ENCODE peak calls at places on chromosomes 16 and 17, in eight cellular contexts. Q is MM.1S, T is neural progenitor cell, P is OCI-LY7, R is SK-N-SH, U is HCT116, J is GM23338, G is PC-3. V is an unnamed sample.

GRCh38 chr17:43632231-43632630 is 29.5 kb downstream of the MEOX1 start:
- DNase-seq in G (no peak), J (no peak), T (no peak), R (no peak), P (no peak), Q (no peak), U (no peak), V (no peak)

GRCh38 chr16:6165330-6165984 is 1067.9 kb upstream of the EEF2KMT start:
- DNase-seq in P (no peak), J (peak), T (peak), R (peak), G (peak), Q (peak), U (no peak), V (no peak)

GRCh38 chr17:35801583-35802224 is 6.3 kb upstream of the MMP28 start:
- DNase-seq in T (no peak), Q (no peak), G (no peak), U (no peak), J (no peak), P (peak), R (peak), V (peak)

GRCh38 chr16:86961133-86961720 is 356.0 kb downstream of the C16orf95 start:
- DNase-seq in R (no peak), U (no peak), Q (no peak), T (no peak), P (no peak), G (no peak), J (no peak), V (no peak)

GRCh38 chr17:36463916-36464764 is 22.3 kb upstream of the ZNHIT3 start:
- DNase-seq in P (no peak), G (peak), T (peak), Q (peak), U (peak), R (no peak), J (peak), V (peak)

GRCh38 chr16:71637398-71637797 is 11.4 kb downstream of the MARVELD3 start:
- DNase-seq in G (no peak), R (no peak), J (peak), T (peak), Q (no peak), U (no peak), P (no peak), V (no peak)

GRCh38 chr16:79217375-79218011 is 383.0 kb downstream of the MAF start:
- DNase-seq in T (no peak), J (no peak), P (no peak), G (no peak), U (no peak), Q (peak), R (no peak), V (no peak)

GRCh38 chr17:42675984-42676423 is 790 bp downstream of the PLEKHH3 start:
- DNase-seq in P (peak), T (no peak), R (peak), U (no peak), J (peak), Q (peak), G (peak), V (peak)

GRCh38 chr17:63250830-63251229 is 195.3 kb downstream of the CYB561 start:
- DNase-seq in U (no peak), J (no peak), R (no peak), Q (no peak), P (no peak), G (no peak), T (no peak), V (no peak)

GRCh38 chr17:80605326-80606066 is 60.9 kb downstream of the RPTOR start:
- DNase-seq in Q (no peak), T (no peak), R (no peak), U (no peak), J (no peak), G (peak), P (peak), V (peak)

GRCh38 chr17:61422116-61422799 is 22.6 kb downstream of the TBX2 start:
- DNase-seq in Q (no peak), P (no peak), G (no peak), T (no peak), R (no peak), J (no peak), U (no peak), V (no peak)

GRCh38 chr16:27404163-27404823 is 2.3 kb downstream of the IL21R start:
- DNase-seq in Q (no peak), U (no peak), G (no peak), R (no peak), J (no peak), P (peak), T (no peak), V (no peak)

GRCh38 chr17:245020-245419 is 63.6 kb upstream of the DOC2B start:
- DNase-seq in J (no peak), G (no peak), T (no peak), U (no peak), P (no peak), R (no peak), Q (no peak), V (no peak)

GRCh38 chr17:16911141-16911937 is 60.6 kb downstream of the TNFRSF13B start:
- DNase-seq in P (peak), U (no peak), R (no peak), J (no peak), T (no peak), G (no peak), Q (no peak), V (no peak)

GRCh38 chr17:16301963-16302855 is 51.1 kb downstream of the CENPV start:
- DNase-seq in G (peak), T (no peak), P (no peak), Q (no peak), U (no peak), R (no peak), J (no peak), V (no peak)

GRCh38 chr16:24847358-24847664 is 1.5 kb downstream of the SLC5A11 start:
- DNase-seq in P (no peak), U (no peak), J (no peak), G (no peak), R (no peak), Q (no peak), T (no peak), V (no peak)

GRCh38 chr17:19728114-19728495 is 11.7 kb upstream of the SLC47A2 start:
- DNase-seq in Q (no peak), R (peak), U (no peak), T (no peak), G (peak), J (no peak), P (no peak), V (peak)

GRCh38 chr17:79802736-79803420 is 6.0 kb upstream of the CBX8 start:
- DNase-seq in P (no peak), J (peak), T (peak), R (no peak), G (no peak), Q (no peak), U (no peak), V (no peak)

GRCh38 chr17:69042308-69042707 is 18.4 kb downstream of the ABCA9 start:
- DNase-seq in R (no peak), P (no peak), U (no peak), Q (no peak), G (peak), T (no peak), J (no peak), V (peak)

GRCh38 chr17:75131278-75132017 is at the start of gene NT5C:
- DNase-seq in Q (peak), U (no peak), P (peak), R (peak), J (peak), T (peak), G (peak), V (peak)

GRCh38 chr16:73304008-73304814 is 256.3 kb upstream of the ZFHX3 start:
- DNase-seq in R (peak), Q (no peak), T (no peak), P (no peak), J (no peak), U (no peak), G (no peak), V (peak)

GRCh38 chr16:56343661-56344517 is 81.5 kb downstream of the AMFR start:
- DNase-seq in U (no peak), R (no peak), P (no peak), T (no peak), J (no peak), G (peak), Q (no peak), V (no peak)

GRCh38 chr17:50222922-50223321 is 21.5 kb upstream of the COL1A1 start:
- DNase-seq in Q (no peak), U (no peak), T (no peak), R (no peak), P (no peak), J (no peak), G (no peak), V (no peak)

GRCh38 chr16:89295071-89295900 is 77.8 kb downstream of the ZNF778 start:
- DNase-seq in U (no peak), G (no peak), R (no peak), P (no peak), T (no peak), Q (no peak), J (no peak), V (no peak)

DNA sequence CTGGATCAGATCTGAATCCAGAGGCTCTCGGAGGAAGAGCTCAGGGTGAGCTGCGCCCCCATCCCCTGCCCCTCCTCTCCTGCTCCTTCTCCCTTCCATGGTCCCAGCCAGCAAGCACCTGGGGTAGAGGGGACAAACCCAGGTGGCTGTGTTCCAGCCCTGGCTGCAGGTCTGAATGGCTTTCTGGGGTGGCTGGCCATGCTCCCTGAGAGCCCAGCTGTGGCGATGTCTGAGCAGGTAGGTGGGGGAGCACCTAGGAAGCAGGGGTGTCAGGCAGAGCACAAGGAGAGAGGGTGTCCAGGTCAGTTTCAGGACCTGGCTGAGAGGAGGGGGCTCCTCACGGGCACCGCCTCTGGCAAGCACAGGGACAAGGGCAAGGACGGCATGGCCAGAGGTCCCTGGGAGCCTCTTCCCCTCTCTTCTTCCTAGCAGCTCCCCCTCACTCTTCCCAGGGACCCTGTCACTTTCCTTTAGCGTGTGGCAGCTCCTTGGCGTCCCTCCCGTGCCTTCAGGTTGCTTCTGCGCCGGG is 310.0 kb downstream of the SEC14L1 start:
- DNase-seq in G (no peak), Q (no peak), J (no peak), U (no peak), R (no peak), T (no peak), P (no peak), V (no peak)
- H2AFZ ChIP-seq in G (no peak), Q (no peak), J (no peak), U (no peak), R (no peak), T (no peak), P (no peak), V (no peak)

GRCh38 chr16:11706180-11706742 is 36.4 kb downstream of the TXNDC11 start:
- DNase-seq in T (no peak), P (peak), G (no peak), R (no peak), U (no peak), J (no peak), Q (peak), V (no peak)
- TF ChIP-seq CTCF in T (no peak), P (no peak), G (no peak), R (no peak), U (no peak), J (no peak), Q (no peak), V (no peak)

GRCh38 chr16:49492896-49493620 is 119.5 kb downstream of the C16orf78 start:
- DNase-seq in G (no peak), J (peak), T (no peak), U (no peak), P (no peak), Q (no peak), R (peak), V (no peak)

GRCh38 chr16:49491736-49492089 is 118.1 kb downstream of the C16orf78 start:
- DNase-seq in G (peak), R (no peak), Q (peak), J (peak), U (peak), P (no peak), T (peak), V (no peak)

GRCh38 chr16:49493836-49494235 is 120.2 kb downstream of the C16orf78 start:
- DNase-seq in U (no peak), G (no peak), R (no peak), Q (no peak), T (no peak), J (no peak), P (no peak), V (no peak)

GRCh38 chr16:49491111-49491670 is 117.6 kb downstream of the C16orf78 start:
- DNase-seq in R (no peak), Q (no peak), U (no peak), T (peak), P (no peak), G (no peak), J (peak), V (no peak)

DNA sequence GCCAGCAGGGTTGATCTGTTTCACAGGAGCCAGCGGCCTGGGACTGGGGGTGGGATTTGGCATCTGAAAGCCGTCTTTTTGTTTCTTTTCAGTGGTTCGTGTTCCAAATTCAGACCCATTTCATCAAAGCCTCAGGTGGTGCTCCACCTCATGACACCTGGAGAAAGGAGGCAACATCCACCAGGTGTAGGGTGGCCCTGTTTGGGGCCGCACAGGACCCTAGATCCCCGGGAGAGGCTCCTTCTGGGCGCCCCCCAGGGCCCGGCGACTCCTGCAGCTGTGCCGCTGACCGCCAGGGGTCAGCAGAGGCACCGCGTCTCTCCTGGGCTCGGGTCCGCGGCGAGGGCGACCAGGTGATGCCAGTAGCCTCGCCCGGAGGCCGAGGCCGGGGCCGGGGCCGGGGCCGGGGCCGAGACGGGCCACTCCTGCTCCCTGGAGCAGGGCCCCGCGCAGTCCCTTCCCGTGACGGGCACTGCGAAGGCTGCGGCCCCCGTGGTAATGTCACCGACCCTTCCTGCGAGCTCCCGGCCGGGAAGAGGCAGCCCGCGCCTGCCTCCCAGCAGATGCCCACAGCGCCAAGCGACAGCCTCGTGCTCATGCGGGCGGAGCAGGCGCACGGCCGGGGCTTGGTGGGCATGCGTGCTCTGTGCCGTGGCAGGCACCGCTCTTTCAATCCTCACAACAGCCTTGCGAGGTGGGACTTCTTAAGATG is 118.6 kb downstream of the C16orf78 start:
- DNase-seq in U (no peak), T (peak), R (peak), P (peak), Q (peak), J (peak), G (peak), V (peak)
- TF ChIP-seq EZH2phosphoT487 in U (no peak), T (no peak), R (no peak), P (no peak), Q (no peak), J (no peak), G (no peak), V (no peak)

GRCh38 chr17:2814049-2814448 is 17.8 kb downstream of the RAP1GAP2 start:
- DNase-seq in G (no peak), Q (peak), R (no peak), J (no peak), P (peak), T (no peak), U (no peak), V (no peak)
- H2AFZ ChIP-seq in G (no peak), Q (peak), R (no peak), J (no peak), P (peak), T (no peak), U (no peak), V (no peak)

GRCh38 chr17:78114831-78115723 is 13.5 kb downstream of the TMC6 start:
- DNase-seq in G (no peak), P (no peak), J (no peak), T (no peak), Q (no peak), R (peak), U (no peak), V (no peak)

GRCh38 chr17:78113804-78114785 is 14.5 kb downstream of the TMC6 start:
- DNase-seq in U (no peak), T (no peak), G (no peak), Q (no peak), P (no peak), J (no peak), R (no peak), V (no peak)

GRCh38 chr17:78118801-78119241 is 9.7 kb downstream of the TMC6 start:
- DNase-seq in U (no peak), Q (no peak), P (no peak), G (no peak), R (no peak), T (no peak), J (no peak), V (no peak)

GRCh38 chr17:78116411-78116810 is 12.1 kb downstream of the TMC6 start:
- DNase-seq in P (no peak), U (no peak), T (no peak), J (no peak), G (no peak), Q (no peak), R (no peak), V (no peak)

DNA sequence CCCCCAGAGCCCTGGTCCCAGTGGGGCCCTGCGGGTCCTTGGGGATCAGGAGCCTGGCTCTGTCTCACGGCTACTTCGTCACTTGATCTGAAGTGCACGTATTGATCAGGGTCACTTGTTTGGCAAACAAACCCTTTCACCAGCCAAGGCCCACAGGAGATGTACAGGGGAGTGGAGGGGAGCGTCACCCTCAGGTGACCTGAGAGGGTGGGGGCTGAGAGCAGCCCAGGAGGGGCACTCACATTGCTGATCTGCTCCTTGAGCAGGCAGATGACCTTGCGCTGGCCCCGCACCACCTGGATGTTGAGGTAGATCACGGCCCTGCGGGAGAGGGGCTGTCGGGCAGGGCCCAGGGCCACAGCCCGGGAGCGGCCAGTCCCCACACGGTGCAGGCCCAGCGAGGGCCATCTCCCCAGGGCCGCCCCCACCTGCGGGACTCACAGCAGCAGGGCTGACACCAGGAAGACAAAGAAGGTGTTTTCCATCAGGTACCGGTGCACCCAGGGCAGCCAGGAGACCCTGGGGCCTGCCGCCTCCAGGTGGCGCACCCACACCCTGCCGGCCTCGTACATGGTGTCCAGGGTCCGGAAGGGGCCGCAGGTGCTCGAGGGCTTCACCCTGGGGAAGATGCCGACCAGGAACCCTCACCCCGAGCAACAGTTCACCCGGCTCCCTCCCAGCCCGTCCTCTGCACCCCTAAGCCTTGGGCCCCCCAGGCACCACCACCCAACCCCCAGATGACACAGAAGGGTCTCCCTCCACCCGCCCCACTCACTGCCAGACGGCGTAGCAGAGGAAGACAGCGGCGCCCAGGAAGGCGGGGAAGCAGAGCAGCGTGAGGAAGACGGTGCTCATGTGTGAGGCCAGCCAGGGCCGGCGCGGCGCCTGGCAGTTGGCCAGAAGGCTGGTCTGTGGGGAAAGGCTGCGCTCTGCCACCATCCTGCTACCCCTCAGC is 11.3 kb downstream of the TMC6 start:
- DNase-seq in G (no peak), J (peak), T (peak), Q (no peak), P (peak), R (peak), U (no peak), V (no peak)
- TF ChIP-seq CTCF in G (peak), J (peak), T (peak), Q (peak), P (peak), R (peak), U (peak), V (peak)

V was measured in hepatocyte.